ENCODE peak calls at places on chromosomes 2 and 18, in six cellular contexts. U is BE2C, M is lower lobe of right lung, B is neural progenitor cell, T is cardiac muscle cell, K is adrenal gland. H is an unnamed sample.

GRCh38 chr2:165827219-165827920 is 33.3 kb upstream of the GALNT3 start:
- DNase-seq in U (no peak), M (no peak), B (no peak), T (no peak), K (no peak), H (no peak)

GRCh38 chr2:65464604-65465003 is 32.2 kb upstream of the SPRED2 start:
- DNase-seq in U (peak; percentile 13), M (no peak), B (no peak), T (no peak), K (no peak), H (peak; percentile 19)

GRCh38 chr2:1132328-1132964 is 181.8 kb downstream of the SNTG2 start:
- DNase-seq in U (no peak), M (no peak), B (no peak), T (no peak), K (no peak), H (no peak)

GRCh38 chr2:118431188-118431562 is 342.9 kb downstream of the INSIG2 start:
- DNase-seq in U (no peak), M (no peak), B (no peak), T (peak; percentile 20), K (no peak), H (no peak)

GRCh38 chr2:32937602-32938450 is 8.9 kb upstream of the LTBP1 start:
- DNase-seq in U (no peak), M (no peak), B (peak; percentile 66), T (peak; percentile 37), K (no peak), H (no peak)

GRCh38 chr2:240572141-240573031 is 4.1 kb downstream of the RNPEPL1 start:
- DNase-seq in U (peak; percentile 8), M (peak; percentile 41), B (no peak), T (no peak), K (no peak), H (peak; percentile 14)

GRCh38 chr2:168658706-168659105 is 143.7 kb upstream of the NOSTRIN start:
- DNase-seq in U (peak; percentile 52), M (no peak), B (no peak), T (no peak), K (no peak), H (no peak)

GRCh38 chr18:34493099-34493544 is 217.0 kb upstream of the DTNA start:
- DNase-seq in U (peak; percentile 38), M (peak; percentile 76), B (peak; percentile 68), T (peak; percentile 71), K (peak; percentile 73), H (peak; percentile 82)

GRCh38 chr2:128363991-128364390 is 45.3 kb upstream of the HS6ST1 start:
- DNase-seq in U (no peak), M (no peak), B (no peak), T (peak; percentile 47), K (no peak), H (no peak)

GRCh38 chr2:181440919-181441318 is 16.3 kb upstream of the ITGA4 start:
- DNase-seq in U (no peak), M (no peak), B (no peak), T (no peak), K (no peak), H (no peak)

GRCh38 chr2:120424274-120424796 is 78.4 kb downstream of the INHBB start:
- DNase-seq in U (no peak), M (no peak), B (no peak), T (no peak), K (no peak), H (no peak)

GRCh38 chr18:25805323-25805722 is 285.1 kb downstream of the SS18 start:
- DNase-seq in U (no peak), M (no peak), B (no peak), T (peak; percentile 61), K (peak; percentile 67), H (no peak)

GRCh38 chr2:179340678-179341077 is 76.0 kb upstream of the SESTD1 start:
- DNase-seq in U (no peak), M (no peak), B (peak; percentile 36), T (peak; percentile 75), K (no peak), H (no peak)

GRCh38 chr2:40276076-40276475 is 175.8 kb downstream of the SLC8A1 start:
- DNase-seq in U (no peak), M (no peak), B (no peak), T (no peak), K (no peak), H (no peak)

GRCh38 chr2:71712179-71712818 is 258.9 kb downstream of the DYSF start:
- DNase-seq in U (no peak), M (no peak), B (no peak), T (no peak), K (no peak), H (no peak)

GRCh38 chr18:24181806-24182205 is 42.9 kb downstream of the CABYR start:
- DNase-seq in U (no peak), M (no peak), B (no peak), T (peak; percentile 50), K (no peak), H (no peak)

GRCh38 chr2:118292991-118293390 is 204.7 kb downstream of the INSIG2 start:
- DNase-seq in U (no peak), M (no peak), B (no peak), T (no peak), K (no peak), H (no peak)

GRCh38 chr2:96164459-96165184 is 19.4 kb upstream of the DUSP2 start:
- DNase-seq in U (peak; percentile 83), M (no peak), B (peak; percentile 44), T (no peak), K (no peak), H (no peak)

GRCh38 chr2:106953236-106953635 is 67.3 kb upstream of the ST6GAL2 start:
- DNase-seq in U (no peak), M (no peak), B (no peak), T (peak; percentile 40), K (no peak), H (no peak)

GRCh38 chr18:12657849-12658829 is at the start of gene SPIRE1:
- DNase-seq in U (peak; percentile 66), M (peak; percentile 86), B (peak; percentile 86), T (peak; percentile 79), K (peak; percentile 85), H (peak; percentile 82)

GRCh38 chr2:68368657-68369339 is 3.7 kb downstream of the PLEK start:
- DNase-seq in U (no peak), M (no peak), B (peak; percentile 42), T (peak; percentile 75), K (no peak), H (no peak)

GRCh38 chr2:206275274-206276160 is 1.1 kb downstream of the ZDBF2 start:
- DNase-seq in U (no peak), M (no peak), B (peak; percentile 28), T (peak; percentile 67), K (peak; percentile 17), H (no peak)

GRCh38 chr18:7733642-7734041 is 166.5 kb downstream of the PTPRM start:
- DNase-seq in U (no peak), M (no peak), B (no peak), T (no peak), K (no peak), H (no peak)

GRCh38 chr2:101766871-101767739 is 69.6 kb downstream of the MAP4K4 start:
- DNase-seq in U (no peak), M (no peak), B (peak; percentile 89), T (peak; percentile 89), K (no peak), H (no peak)

GRCh38 chr2:84735383-84735782 is 145.5 kb downstream of the TRABD2A start:
- DNase-seq in U (no peak), M (no peak), B (no peak), T (no peak), K (no peak), H (no peak)

GRCh38 chr2:134760385-134760784 is 41.6 kb upstream of the TMEM163 start:
- DNase-seq in U (no peak), M (no peak), B (no peak), T (no peak), K (no peak), H (no peak)

GRCh38 chr2:41851554-41851953 is 196.3 kb upstream of the PKDCC start:
- DNase-seq in U (no peak), M (no peak), B (no peak), T (no peak), K (no peak), H (no peak)

GRCh38 chr2:214138779-214139178 is 272.1 kb upstream of the VWC2L start:
- DNase-seq in U (no peak), M (no peak), B (no peak), T (no peak), K (no peak), H (no peak)

GRCh38 chr2:174499365-174499764 is 12.5 kb upstream of the GPR155 start:
- DNase-seq in U (no peak), M (no peak), B (no peak), T (no peak), K (no peak), H (no peak)

GRCh38 chr2:174503161-174503809 is 16.5 kb upstream of the GPR155 start:
- DNase-seq in U (no peak), M (no peak), B (no peak), T (no peak), K (no peak), H (no peak)
- H3K4me1 ChIP-seq in U (no peaks in the 10 kb centered on the region), M (no peaks in the 10 kb centered on the region), B (no peaks in the 10 kb centered on the region), T (no peaks in the 10 kb centered on the region), K (no peaks in the 10 kb centered on the region), H (no peaks in the 10 kb centered on the region)

DNA sequence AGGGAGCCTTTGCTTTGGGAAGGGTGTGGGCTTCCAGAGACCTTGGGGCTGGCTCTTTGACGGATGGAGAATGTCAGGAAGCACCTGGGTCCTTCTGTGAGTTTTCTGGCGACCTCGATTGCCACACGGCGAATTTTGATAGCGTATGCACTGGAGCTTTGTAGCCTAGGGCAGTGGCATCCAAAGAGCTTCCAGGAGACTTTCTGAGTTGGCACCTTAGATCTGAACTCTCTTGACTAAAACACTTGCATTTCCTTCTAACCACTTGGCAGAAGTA is 7.6 kb downstream of the RNF144A start:
- DNase-seq in U (no peak), M (no peak), B (no peak), T (no peak), K (no peak), H (no peak)
- H3K4me3 ChIP-seq in U (no peak overlapping the region), M (no peak overlapping the region), B (no peak overlapping the region), T (no peak overlapping the region), K (no peak overlapping the region), H (no peak overlapping the region)

GRCh38 chr2:80231421-80231820 is 73.1 kb downstream of the LRRTM1 start:
- DNase-seq in U (no peak), M (no peak), B (no peak), T (no peak), K (no peak), H (no peak)
- TF ChIP-seq CTCF in U (no peak), M (no peak), B (no peak), T (no peak), K (no peak), H (no peak)

GRCh38 chr2:99205491-99205890 is 24.5 kb downstream of the MRPL30 start:
- DNase-seq in U (no peak), M (no peak), B (no peak), T (no peak), K (no peak), H (no peak)

GRCh38 chr2:99201959-99202678 is 21.1 kb downstream of the MRPL30 start:
- DNase-seq in U (no peak), M (no peak), B (no peak), T (no peak), K (no peak), H (no peak)

GRCh38 chr2:99198103-99198841 is 17.3 kb downstream of the MRPL30 start:
- DNase-seq in U (no peak), M (no peak), B (no peak), T (no peak), K (no peak), H (no peak)

DNA sequence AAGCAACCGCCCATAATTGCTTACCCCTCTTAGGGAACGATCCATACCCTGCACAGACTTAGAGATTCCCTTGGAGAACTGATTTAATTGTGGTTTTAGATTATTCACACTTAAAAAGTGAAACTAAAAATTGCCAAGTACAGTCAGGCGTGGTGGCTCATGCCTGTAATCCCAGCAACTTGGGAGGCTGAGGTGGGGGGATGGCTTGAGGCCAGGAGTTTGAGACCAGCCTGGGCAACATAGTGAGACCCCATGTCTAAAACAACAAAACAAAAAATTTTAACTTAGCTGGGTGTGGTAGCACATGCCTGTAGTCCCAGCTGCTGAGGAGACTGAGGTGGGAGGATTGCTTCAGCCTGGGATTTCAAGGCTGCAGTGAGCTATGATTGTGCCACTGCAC is 19.2 kb downstream of the MRPL30 start:
- DNase-seq in U (no peak), M (no peak), B (no peak), T (no peak), K (no peak), H (no peak)
- H3K4me1 ChIP-seq in U (no peaks in the 10 kb centered on the region), M (no peaks in the 10 kb centered on the region), B (no peaks in the 10 kb centered on the region), T (no peaks in the 10 kb centered on the region), K (no peaks in the 10 kb centered on the region), H (no peaks in the 10 kb centered on the region)

H was measured in left ventricle myocardium inferior.